ENCODE peak calls at places on chromosomes 1 and 21, in eight cellular contexts. V is NCI-H2081, Y is T47D, K is uterus, J is OCI-LY7, U is NCI-H1694, N is glutamatergic neuron, F is H9. T is an unnamed sample.

GRCh38 chr1:112033422-112034120 is 44.1 kb upstream of the KCND3 start:
- DNase-seq in F (no peak), N (no peak), Y (no peak), K (no peak), J (no peak), U (no peak), V (no peak), T (no peak)

GRCh38 chr1:24117722-24118409 is 5.9 kb upstream of the MYOM3 start:
- DNase-seq in F (no peak), U (no peak), Y (no peak), V (no peak), K (no peak), N (no peak), J (no peak), T (no peak)

GRCh38 chr21:26845066-26845749 is at the start of gene ADAMTS1:
- DNase-seq in F (peak; percentile 91), Y (no peak), K (peak; percentile 97), V (peak; percentile 9), U (peak; percentile 58), J (no peak), N (peak; percentile 83), T (peak; percentile 68)

GRCh38 chr1:214846276-214846675 is 236.3 kb upstream of the KCNK2 start:
- DNase-seq in J (no peak), N (no peak), Y (no peak), F (no peak), K (no peak), V (no peak), U (no peak), T (no peak)

GRCh38 chr1:69710484-69710883 is 142.8 kb downstream of the LRRC7 start:
- DNase-seq in J (no peak), Y (no peak), U (no peak), N (no peak), F (no peak), V (no peak), K (no peak), T (no peak)

GRCh38 chr1:180533571-180533987 is 25.2 kb upstream of the OVAAL start:
- DNase-seq in J (peak; percentile 70), V (peak; percentile 81), K (peak; percentile 39), F (peak; percentile 74), U (peak; percentile 68), Y (no peak), N (peak; percentile 82), T (peak; percentile 36)

GRCh38 chr1:19758227-19758830 is 41.4 kb downstream of the TMCO4 start:
- DNase-seq in K (no peak), F (no peak), V (no peak), N (no peak), Y (no peak), U (no peak), J (no peak), T (no peak)

GRCh38 chr1:205985330-205986005 is 17.7 kb downstream of the RAB7B start:
- DNase-seq in Y (no peak), F (no peak), V (no peak), K (no peak), N (no peak), J (no peak), U (no peak), T (no peak)

GRCh38 chr1:65527211-65527610 is 106.7 kb downstream of the LEPR start:
- DNase-seq in K (no peak), J (no peak), N (no peak), Y (peak; percentile 62), U (peak; percentile 7), F (no peak), V (peak; percentile 48), T (no peak)

GRCh38 chr1:160101037-160101716 is 2.8 kb upstream of the IGSF8 start:
- DNase-seq in Y (peak; percentile 93), F (peak; percentile 90), N (peak; percentile 83), V (peak; percentile 80), K (peak; percentile 76), J (peak; percentile 86), U (peak; percentile 86), T (peak; percentile 61)

T was measured in prostate gland.